ENCODE peak calls at places on chromosomes 12 and 14, in four cellular contexts. Z, T, O and K are unnamed samples.

GRCh38 chr14:102235275-102235897 is 69.6 kb downstream of the MOK start:
- DNase-seq in Z (peak; percentile 84), T (peak; percentile 72), O (peak; percentile 86), K (peak; percentile 91)

GRCh38 chr14:34227834-34228662 is 234.0 kb downstream of the SPTSSA start:
- DNase-seq in Z (peak; percentile 56), T (peak; percentile 50), O (peak; percentile 36), K (peak; percentile 58)

GRCh38 chr12:110689601-110690430 is 901 bp upstream of the HVCN1 start:
- DNase-seq in Z (no peak), T (peak; percentile 43), O (peak; percentile 64), K (no peak)

GRCh38 chr14:55297611-55298323 is 26.5 kb downstream of the FBXO34 start:
- DNase-seq in Z (peak; percentile 73), T (peak; percentile 60), O (no peak), K (no peak)

GRCh38 chr14:67418368-67419174 is 6.6 kb upstream of the PLEK2 start:
- DNase-seq in Z (no peak), T (peak; percentile 29), O (no peak), K (peak; percentile 93)

GRCh38 chr12:96648941-96649340 is 159.6 kb downstream of the CFAP54 start:
- DNase-seq in Z (no peak), T (no peak), O (no peak), K (no peak)

GRCh38 chr12:28938056-28938455 is 211.0 kb upstream of the FAR2 start:
- DNase-seq in Z (no peak), T (no peak), O (no peak), K (no peak)

GRCh38 chr14:20415723-20416622 is 2.7 kb upstream of the TEP1 start:
- DNase-seq in Z (no peak), T (peak; percentile 75), O (no peak), K (peak; percentile 75)

GRCh38 chr12:49536526-49537195 is 2.2 kb upstream of the KCNH3 start:
- DNase-seq in Z (no peak), T (no peak), O (no peak), K (no peak)

GRCh38 chr12:5665615-5666014 is 233.7 kb downstream of the NTF3 start:
- DNase-seq in Z (no peak), T (no peak), O (no peak), K (no peak)

GRCh38 chr12:45934956-45935355 is 55.4 kb downstream of the SCAF11 start:
- DNase-seq in Z (no peak), T (no peak), O (no peak), K (no peak)

GRCh38 chr14:95227279-95227860 is 70.0 kb upstream of the DICER1 start:
- DNase-seq in Z (peak; percentile 23), T (peak; percentile 69), O (no peak), K (no peak)

GRCh38 chr14:55373784-55374725 is 37.6 kb downstream of the ATG14 start:
- DNase-seq in Z (no peak), T (peak; percentile 39), O (no peak), K (no peak)

GRCh38 chr12:107092669-107093546 is 441 bp downstream of the CRY1 start:
- DNase-seq in Z (peak; percentile 22), T (peak; percentile 75), O (no peak), K (peak; percentile 93)

GRCh38 chr12:29510591-29511174 is 13.2 kb upstream of the OVCH1 start:
- DNase-seq in Z (no peak), T (no peak), O (no peak), K (no peak)

GRCh38 chr14:40053396-40053795 is 621.2 kb upstream of the FBXO33 start:
- DNase-seq in Z (no peak), T (no peak), O (no peak), K (no peak)

GRCh38 chr14:57732886-57733285 is 133.0 kb downstream of the SLC35F4 start:
- DNase-seq in Z (no peak), T (peak; percentile 81), O (no peak), K (no peak)

GRCh38 chr14:73725116-73726024 is 11.2 kb upstream of the PNMA1 start:
- DNase-seq in Z (no peak), T (no peak), O (no peak), K (peak; percentile 93)

GRCh38 chr14:91511014-91511466 is 930 bp upstream of the PPP4R3A start:
- DNase-seq in Z (no peak), T (no peak), O (no peak), K (no peak)

GRCh38 chr14:85579957-85580356 is 50.0 kb downstream of the FLRT2 start:
- DNase-seq in Z (no peak), T (no peak), O (no peak), K (no peak)
- TF ChIP-seq POLR2A in Z (no peak), T (no peak), O (no peak), K (no peak)

GRCh38 chr12:121048442-121048841 is 9.4 kb upstream of the OASL start:
- DNase-seq in Z (no peak), T (no peak), O (no peak), K (no peak)

GRCh38 chr12:121053706-121054105 is 14.7 kb upstream of the OASL start:
- DNase-seq in Z (no peak), T (no peak), O (no peak), K (no peak)

GRCh38 chr12:121050725-121051124 is 11.7 kb upstream of the OASL start:
- DNase-seq in Z (no peak), T (peak; percentile 16), O (no peak), K (no peak)
- TF ChIP-seq POLR2A in Z (no peak), T (no peak), O (no peak), K (no peak)

GRCh38 chr12:7188557-7189397 is 709 bp upstream of the PEX5 start:
- DNase-seq in Z (peak; percentile 38), T (peak; percentile 95), O (no peak), K (peak; percentile 76)

GRCh38 chr12:7190268-7191055 is 976 bp downstream of the PEX5 start:
- DNase-seq in Z (peak; percentile 11), T (no peak), O (no peak), K (peak; percentile 35)

GRCh38 chr12:7189398-7190267 is at the start of gene PEX5:
- DNase-seq in Z (peak; percentile 84), T (peak; percentile 86), O (peak; percentile 82), K (peak; percentile 91)
- TF ChIP-seq POLR2A in Z (peak; percentile 60), T (no peak), O (no peak), K (peak; percentile 26)

GRCh38 chr12:4275869-4276253 is 2.3 kb downstream of the CCND2 start:
- DNase-seq in Z (no peak), T (no peak), O (no peak), K (no peak)

GRCh38 chr12:4276524-4277204 is 3.1 kb downstream of the CCND2 start:
- DNase-seq in Z (peak; percentile 80), T (peak; percentile 87), O (peak; percentile 64), K (peak; percentile 91)

GRCh38 chr12:4278582-4278939 is 5.0 kb downstream of the CCND2 start:
- DNase-seq in Z (no peak), T (no peak), O (no peak), K (no peak)

GRCh38 chr12:4277856-4278581 is 4.5 kb downstream of the CCND2 start:
- DNase-seq in Z (no peak), T (no peak), O (no peak), K (no peak)

GRCh38 chr12:4277205-4277543 is 3.6 kb downstream of the CCND2 start:
- DNase-seq in Z (no peak), T (no peak), O (no peak), K (no peak)
- TF ChIP-seq POLR2A in Z (no peak), T (no peak), O (no peak), K (no peak)

DNA sequence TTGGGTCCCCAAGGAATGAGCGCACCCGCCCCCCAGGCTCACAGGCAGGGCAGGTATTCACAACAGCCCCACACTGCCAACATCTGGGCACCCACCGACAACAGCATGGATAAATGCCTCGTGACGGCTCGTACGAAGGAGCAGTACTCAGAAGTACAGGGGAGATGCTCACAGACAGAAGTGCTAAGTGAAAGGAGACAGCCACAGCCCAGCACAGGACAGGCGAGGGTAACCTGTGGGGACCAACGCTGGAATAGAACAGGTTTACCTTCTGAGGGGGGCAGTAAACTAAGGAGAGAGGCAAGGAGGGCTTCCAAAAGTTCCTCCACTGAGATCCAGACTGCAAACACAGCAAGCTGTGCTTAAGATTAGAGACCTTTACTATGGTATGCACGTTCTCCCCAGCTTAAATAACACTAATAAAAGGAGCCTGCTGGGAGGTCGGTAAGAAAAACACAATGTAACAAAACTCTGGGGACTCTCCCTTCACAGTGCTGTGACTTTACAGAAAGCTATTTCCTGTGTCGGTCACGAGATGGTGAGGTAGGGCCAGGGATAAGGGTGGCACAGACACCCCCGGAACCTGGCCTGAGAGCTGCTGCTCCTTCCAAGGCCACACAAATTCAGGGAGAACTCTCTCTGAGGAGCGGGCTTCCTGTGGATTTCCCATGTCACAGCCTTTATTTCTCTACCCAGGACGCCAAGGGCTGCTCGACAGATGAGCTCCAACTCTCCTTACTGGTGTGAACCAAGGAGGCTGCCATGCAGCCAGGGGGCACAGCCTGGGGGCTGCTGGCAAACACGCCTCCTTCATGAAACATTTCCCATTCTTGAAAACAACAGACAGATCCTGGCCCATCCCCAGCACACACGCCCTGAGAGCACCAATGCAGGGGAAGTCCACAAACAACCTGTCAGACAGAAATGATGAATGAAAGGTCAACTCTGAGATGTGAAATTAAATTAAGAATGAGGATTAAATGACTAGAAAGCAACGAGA is 26.3 kb downstream of the SLC15A4 start:
- DNase-seq in Z (no peak), T (peak; percentile 67), O (no peak), K (no peak)
- TF ChIP-seq POLR2A in Z (no peak), T (no peak), O (no peak), K (no peak)

DNA sequence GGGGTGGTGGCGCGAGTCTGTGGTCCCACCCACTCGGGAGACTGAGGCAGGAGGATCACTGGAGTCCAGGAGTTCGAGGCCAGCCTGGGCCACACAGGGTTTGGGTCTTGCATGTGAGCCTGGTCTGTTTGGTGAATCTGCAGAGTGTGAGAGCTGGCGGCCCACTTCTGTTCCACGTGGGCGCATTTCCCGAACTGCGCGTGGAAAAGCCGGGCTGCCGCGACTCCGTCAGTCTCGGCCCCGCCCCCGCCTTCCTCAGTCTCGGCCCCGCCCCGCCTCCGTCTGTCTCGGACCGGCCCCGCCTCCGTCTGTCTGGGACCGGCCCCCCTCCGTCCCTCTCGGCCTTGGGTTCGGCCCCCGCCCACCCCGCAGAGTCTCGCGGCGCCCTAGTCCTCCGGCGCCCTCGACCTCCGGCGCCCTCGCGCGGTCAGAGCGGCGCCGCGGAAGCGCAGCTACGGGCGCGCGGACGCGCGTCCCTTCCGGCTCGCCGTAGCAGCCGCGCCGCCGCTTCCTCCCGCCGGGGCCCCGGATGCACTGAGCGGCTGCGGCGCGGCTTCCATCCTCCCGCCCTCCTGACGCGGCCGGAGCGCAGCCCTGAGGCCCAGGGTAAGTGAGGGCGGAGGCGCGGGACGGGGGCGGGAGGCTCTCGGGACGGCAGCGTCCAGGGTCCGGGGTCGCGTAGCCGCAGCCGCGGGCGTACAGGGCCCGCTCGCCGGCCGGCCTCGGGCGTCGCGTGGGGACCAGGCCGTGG is at the start of gene EP400:
- DNase-seq in Z (peak; percentile 95), T (peak; percentile 92), O (peak; percentile 92), K (peak; percentile 97)
- TF ChIP-seq POLR2A in Z (peak; percentile 35), T (peak; percentile 69), O (peak; percentile 67), K (peak; percentile 50)